ENCODE peak calls at places on chromosomes 7 and 10, in four cellular contexts. C is right atrium auricular region, G is endothelial cell, W is tibial artery. B is an unnamed sample.

GRCh38 chr7:18940577-18941134 is 176.8 kb downstream of the TWIST1 start:
- DNase-seq in C (no peak), G (no peak), W (no peak), B (no peak)

GRCh38 chr7:82677064-82677463 is 233.5 kb upstream of the CACNA2D1 start:
- DNase-seq in C (no peak), G (no peak), W (no peak), B (no peak)

GRCh38 chr10:53111529-53111928 is 338.9 kb upstream of the MBL2 start:
- DNase-seq in C (no peak), G (no peak), W (no peak), B (no peak)

GRCh38 chr10:101287922-101288638 is 58.8 kb upstream of the LBX1 start:
- DNase-seq in C (no peak), G (peak), W (no peak), B (no peak)

GRCh38 chr10:38007551-38007950 is 2.9 kb upstream of the ZNF33A start:
- DNase-seq in C (no peak), G (no peak), W (no peak), B (no peak)

GRCh38 chr7:32564542-32564941 is 69.3 kb downstream of the AVL9 start:
- DNase-seq in C (no peak), G (peak), W (no peak), B (no peak)

GRCh38 chr10:102086196-102086595 is 21.0 kb downstream of the HPS6 start:
- DNase-seq in C (no peak), G (no peak), W (no peak), B (no peak)

GRCh38 chr7:79880312-79880711 is 254.3 kb upstream of the GNAI1 start:
- DNase-seq in C (no peak), G (no peak), W (no peak), B (no peak)

GRCh38 chr7:23469150-23469960 is 936 bp downstream of the IGF2BP3 start:
- DNase-seq in C (no peak), G (peak), W (no peak), B (no peak)

GRCh38 chr7:111174476-111174875 is 83.5 kb downstream of the LRRN3 start:
- DNase-seq in C (no peak), G (no peak), W (no peak), B (no peak)

GRCh38 chr7:82183633-82184032 is 259.9 kb downstream of the CACNA2D1 start:
- DNase-seq in C (no peak), G (no peak), W (no peak), B (no peak)

GRCh38 chr7:36109013-36109627 is 43.9 kb upstream of the EEPD1 start:
- DNase-seq in C (no peak), G (no peak), W (no peak), B (no peak)

GRCh38 chr7:13742126-13742525 is 247.3 kb downstream of the ETV1 start:
- DNase-seq in C (no peak), G (no peak), W (no peak), B (no peak)

GRCh38 chr10:74529205-74529604 is 297.2 kb upstream of the KAT6B start:
- DNase-seq in C (no peak), G (no peak), W (no peak), B (no peak)